ENCODE peak calls at places on chromosomes 7 and 10, in four cellular contexts. H, N, R and X are unnamed samples.

GRCh38 chr10:103079100-103079499 is 114.0 kb downstream of the NT5C2 start:
- DNase-seq in H (no peak), N (no peak), R (no peak), X (no peak)

GRCh38 chr10:46033602-46034011 is 3.2 kb upstream of the NCOA4 start:
- DNase-seq in H (no peak), N (no peak), R (no peak), X (no peak)

GRCh38 chr7:102030696-102031095 is 213.3 kb downstream of the CUX1 start:
- DNase-seq in H (no peak), N (no peak), R (peak), X (no peak)

GRCh38 chr10:68067508-68067907 is 7.6 kb downstream of the HERC4 start:
- DNase-seq in H (no peak), N (no peak), R (no peak), X (no peak)

GRCh38 chr7:26179422-26179821 is 21.1 kb downstream of the HNRNPA2B1 start:
- DNase-seq in H (no peak), N (no peak), R (no peak), X (no peak)

GRCh38 chr7:95886501-95887090 is 114.2 kb downstream of the DYNC1I1 start:
- DNase-seq in H (no peak), N (no peak), R (no peak), X (no peak)

GRCh38 chr10:1177936-1178335 is 121.8 kb downstream of the WDR37 start:
- DNase-seq in H (no peak), N (no peak), R (peak), X (no peak)

GRCh38 chr7:20542594-20542993 is 72.9 kb upstream of the ABCB5 start:
- DNase-seq in H (no peak), N (no peak), R (peak), X (no peak)

DNA sequence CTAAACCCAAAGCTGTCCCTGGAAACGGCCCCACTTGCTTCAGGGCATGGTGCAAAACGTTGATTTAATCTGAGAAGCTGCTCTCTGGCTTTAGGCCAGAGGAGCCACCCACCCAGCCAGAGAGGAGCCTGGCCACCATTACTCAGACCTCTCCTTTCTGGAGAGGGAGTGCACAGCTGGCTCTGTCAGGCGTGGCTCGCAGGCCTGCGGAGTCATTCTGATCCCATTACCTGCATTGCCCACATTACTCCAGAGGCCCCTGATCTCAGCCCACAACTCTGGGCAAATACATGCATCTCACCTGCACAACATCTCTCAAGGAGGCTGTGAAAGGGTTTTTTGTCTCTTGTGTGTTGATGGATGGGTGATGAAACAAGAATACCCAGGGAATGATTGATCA is 370.0 kb upstream of the IGFBP3 start:
- DNase-seq in H (no peak), N (no peak), R (no peak), X (no peak)
- H3K27ac ChIP-seq in H (no peak), N (no peak), R (no peak), X (no peak)

DNA sequence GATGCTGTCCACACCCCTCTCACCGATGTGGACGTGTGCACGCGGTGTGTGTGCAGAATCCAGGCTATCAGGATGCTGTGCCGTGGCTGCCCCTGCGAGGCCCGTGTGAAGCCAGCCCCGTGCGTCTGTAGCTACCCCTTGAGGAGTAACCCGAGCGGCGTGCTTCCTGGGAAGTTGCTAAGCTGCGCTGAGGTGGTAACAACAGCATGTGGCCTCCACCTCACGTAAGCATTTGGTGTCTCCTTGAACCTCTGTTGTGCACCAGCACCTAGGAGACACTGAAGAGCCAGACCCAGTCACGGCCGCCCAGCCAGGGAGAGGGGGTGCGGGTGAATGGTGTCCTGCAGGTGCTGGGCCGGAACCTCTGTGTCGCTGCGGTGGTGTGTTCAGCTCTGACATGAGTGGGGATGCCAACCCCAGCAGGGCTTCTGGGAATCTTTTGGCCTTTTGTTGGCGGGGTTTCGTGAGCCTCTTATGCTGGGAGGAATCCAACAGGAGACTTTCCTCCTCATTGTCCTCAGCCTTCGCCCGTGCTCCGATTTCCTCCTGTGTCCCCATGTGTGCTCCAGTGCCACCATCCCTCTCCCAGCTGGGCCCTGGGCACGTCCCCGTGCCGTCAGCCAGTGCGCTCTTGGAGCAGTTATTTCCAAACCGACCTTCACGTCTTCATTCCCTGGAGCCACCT is 60.4 kb downstream of the DNAJB6 start:
- DNase-seq in H (no peak), N (no peak), R (peak), X (no peak)
- H3K27ac ChIP-seq in H (peak), N (peak), R (peak), X (no peak)

DNA sequence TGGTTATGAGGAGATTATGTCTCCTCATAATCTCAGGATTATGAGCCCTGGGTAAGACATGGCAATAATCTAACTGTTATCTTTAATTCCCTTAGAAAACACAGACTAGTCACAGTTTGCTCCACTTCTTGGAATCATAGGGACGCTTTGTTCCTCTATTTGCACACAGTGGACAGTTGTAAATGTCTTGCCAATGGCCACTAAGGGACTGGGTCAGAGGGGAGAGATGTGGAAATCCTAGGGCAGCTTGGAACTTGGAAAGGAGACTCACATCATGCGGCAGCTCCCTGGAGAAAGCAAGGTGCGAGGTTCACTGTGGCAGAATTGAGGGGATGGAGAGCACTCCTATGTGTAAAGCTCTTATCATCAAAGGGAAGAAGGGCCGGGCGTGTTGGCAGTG is 266.1 kb downstream of the PRPF18 start:
- DNase-seq in H (no peak), N (no peak), R (no peak), X (no peak)
- H3K27ac ChIP-seq in H (peak), N (no peak), R (no peak), X (peak)

GRCh38 chr10:49170632-49171325 is 17.4 kb downstream of the TMEM273 start:
- DNase-seq in H (no peak), N (no peak), R (no peak), X (no peak)

GRCh38 chr10:49173201-49173772 is 14.9 kb downstream of the TMEM273 start:
- DNase-seq in H (no peak), N (no peak), R (no peak), X (no peak)

GRCh38 chr10:49171326-49172140 is 16.7 kb downstream of the TMEM273 start:
- DNase-seq in H (no peak), N (no peak), R (no peak), X (no peak)

GRCh38 chr10:49173848-49174247 is 14.3 kb downstream of the TMEM273 start:
- DNase-seq in H (no peak), N (no peak), R (no peak), X (no peak)

GRCh38 chr10:49172204-49173132 is 15.7 kb downstream of the TMEM273 start:
- DNase-seq in H (no peak), N (no peak), R (no peak), X (no peak)
- H3K27ac ChIP-seq in H (no peak), N (no peak), R (no peak), X (no peak)